ENCODE peak calls at places on chromosomes 3 and 15, in four cellular contexts. One of them, this sample, is unnamed.

GRCh38 chr15:56758770-56759449 is 25.6 kb upstream of the ZNF280D start:
- DNase-seq in activated naive CD8-positive, alpha-beta T cell treated with anti-CD3 and anti-CD28 coated beads, Interleukin-2, amount 50 U/mL, for 16 hours: no peak
- DNase-seq in GM04503: peak; percentile 63
- DNase-seq in kidney tubule cell: peak; percentile 78
- DNase-seq in this sample: no peak

GRCh38 chr15:60799885-60800728 is 321.2 kb upstream of the ICE2 start:
- DNase-seq in GM04503: peak; percentile 22
- DNase-seq in activated naive CD8-positive, alpha-beta T cell treated with anti-CD3 and anti-CD28 coated beads, Interleukin-2, amount 50 U/mL, for 16 hours: no peak
- DNase-seq in kidney tubule cell: peak; percentile 45
- DNase-seq in this sample: no peak

GRCh38 chr3:44914936-44915335 is 40.5 kb downstream of the TGM4 start:
- DNase-seq in GM04503: no peak
- DNase-seq in kidney tubule cell: peak; percentile 17
- DNase-seq in activated naive CD8-positive, alpha-beta T cell treated with anti-CD3 and anti-CD28 coated beads, Interleukin-2, amount 50 U/mL, for 16 hours: no peak
- DNase-seq in this sample: no peak

GRCh38 chr15:45587861-45588170 is 637 bp downstream of the BLOC1S6 start:
- DNase-seq in kidney tubule cell: no peak
- DNase-seq in GM04503: no peak
- DNase-seq in activated naive CD8-positive, alpha-beta T cell treated with anti-CD3 and anti-CD28 coated beads, Interleukin-2, amount 50 U/mL, for 16 hours: no peak
- DNase-seq in this sample: no peak

GRCh38 chr15:44296625-44297524 is 8.4 kb downstream of the GOLM2 start:
- DNase-seq in kidney tubule cell: peak; percentile 82
- DNase-seq in activated naive CD8-positive, alpha-beta T cell treated with anti-CD3 and anti-CD28 coated beads, Interleukin-2, amount 50 U/mL, for 16 hours: no peak
- DNase-seq in GM04503: no peak
- DNase-seq in this sample: peak; percentile 78

GRCh38 chr3:71784201-71784913 is 591 bp downstream of the PROK2 start:
- DNase-seq in kidney tubule cell: no peak
- DNase-seq in GM04503: no peak
- DNase-seq in activated naive CD8-positive, alpha-beta T cell treated with anti-CD3 and anti-CD28 coated beads, Interleukin-2, amount 50 U/mL, for 16 hours: no peak
- DNase-seq in this sample: no peak

GRCh38 chr3:146087121-146087520 is 73.9 kb downstream of the PLOD2 start:
- DNase-seq in activated naive CD8-positive, alpha-beta T cell treated with anti-CD3 and anti-CD28 coated beads, Interleukin-2, amount 50 U/mL, for 16 hours: no peak
- DNase-seq in kidney tubule cell: no peak
- DNase-seq in GM04503: no peak
- DNase-seq in this sample: no peak

GRCh38 chr3:80215191-80215590 is 447.4 kb upstream of the ROBO1 start:
- DNase-seq in GM04503: no peak
- DNase-seq in kidney tubule cell: no peak
- DNase-seq in activated naive CD8-positive, alpha-beta T cell treated with anti-CD3 and anti-CD28 coated beads, Interleukin-2, amount 50 U/mL, for 16 hours: no peak
- DNase-seq in this sample: no peak

GRCh38 chr3:48187579-48188265 is 495 bp downstream of the CDC25A start:
- DNase-seq in GM04503: no peak
- DNase-seq in kidney tubule cell: no peak
- DNase-seq in activated naive CD8-positive, alpha-beta T cell treated with anti-CD3 and anti-CD28 coated beads, Interleukin-2, amount 50 U/mL, for 16 hours: no peak
- DNase-seq in this sample: no peak

GRCh38 chr15:67120009-67120838 is 54.8 kb downstream of the SMAD3 start:
- DNase-seq in GM04503: no peak
- DNase-seq in activated naive CD8-positive, alpha-beta T cell treated with anti-CD3 and anti-CD28 coated beads, Interleukin-2, amount 50 U/mL, for 16 hours: no peak
- DNase-seq in kidney tubule cell: no peak
- DNase-seq in this sample: no peak